ENCODE peak calls at places on chromosomes 6 and 20, in five cellular contexts. R, W, C, X and Z are unnamed samples.

GRCh38 chr6:63887011-63887751 is 251.6 kb downstream of the PHF3 start:
- DNase-seq in R (no peak), W (no peak), C (no peak), X (no peak), Z (no peak)

GRCh38 chr20:22491188-22491500 is 93.2 kb downstream of the FOXA2 start:
- DNase-seq in R (no peak), W (no peak), C (no peak), X (no peak), Z (no peak)

GRCh38 chr6:95923518-95923917 is 92.3 kb upstream of the FUT9 start:
- DNase-seq in R (peak), W (no peak), C (no peak), X (peak), Z (no peak)

GRCh38 chr20:43409041-43409913 is 48.4 kb upstream of the SRSF6 start:
- DNase-seq in R (peak), W (no peak), C (peak), X (peak), Z (no peak)

GRCh38 chr20:32517914-32518592 is 67.1 kb downstream of the NOL4L start:
- DNase-seq in R (no peak), W (no peak), C (no peak), X (no peak), Z (no peak)

GRCh38 chr6:16623733-16624132 is 137.5 kb downstream of the ATXN1 start:
- DNase-seq in R (no peak), W (no peak), C (no peak), X (no peak), Z (no peak)

GRCh38 chr20:11906626-11907480 is 10.8 kb upstream of the BTBD3 start:
- DNase-seq in R (no peak), W (no peak), C (no peak), X (no peak), Z (no peak)

GRCh38 chr20:44071526-44072111 is 115.4 kb downstream of the JPH2 start:
- DNase-seq in R (no peak), W (no peak), C (no peak), X (no peak), Z (no peak)

GRCh38 chr6:76876922-76877553 is 586.3 kb downstream of the HTR1B start:
- DNase-seq in R (peak), W (peak), C (peak), X (no peak), Z (no peak)

GRCh38 chr6:17850281-17850680 is 137.2 kb downstream of the KIF13A start:
- DNase-seq in R (no peak), W (no peak), C (no peak), X (no peak), Z (no peak)

GRCh38 chr6:93163146-93163545 is 256.2 kb downstream of the EPHA7 start:
- DNase-seq in R (no peak), W (no peak), C (no peak), X (no peak), Z (no peak)

GRCh38 chr20:36441416-36441815 is 99.9 kb upstream of the MYL9 start:
- DNase-seq in R (no peak), W (no peak), C (no peak), X (no peak), Z (no peak)

GRCh38 chr6:143058987-143059386 is 1.7 kb upstream of the AIG1 start:
- DNase-seq in R (no peak), W (no peak), C (no peak), X (no peak), Z (no peak)

GRCh38 chr6:99349620-99350141 is at the start of gene FAXC:
- DNase-seq in R (peak), W (no peak), C (peak), X (peak), Z (peak)

GRCh38 chr6:8268606-8269005 is 166.3 kb upstream of the EEF1E1 start:
- DNase-seq in R (no peak), W (no peak), C (no peak), X (no peak), Z (no peak)

GRCh38 chr6:46184114-46184513 is 13.3 kb upstream of the ENPP5 start:
- DNase-seq in R (peak), W (peak), C (peak), X (no peak), Z (no peak)

GRCh38 chr6:143396497-143397228 is 53.8 kb downstream of the ADAT2 start:
- DNase-seq in R (no peak), W (no peak), C (peak), X (no peak), Z (no peak)

GRCh38 chr20:22374066-22374465 is 210.3 kb downstream of the FOXA2 start:
- DNase-seq in R (no peak), W (no peak), C (no peak), X (no peak), Z (no peak)

GRCh38 chr6:151565940-151566339 is 72.1 kb downstream of the CCDC170 start:
- DNase-seq in R (no peak), W (no peak), C (no peak), X (no peak), Z (no peak)

GRCh38 chr6:151566557-151566956 is 72.7 kb downstream of the CCDC170 start:
- DNase-seq in R (no peak), W (no peak), C (no peak), X (no peak), Z (no peak)

GRCh38 chr6:151561238-151561637 is 67.4 kb downstream of the CCDC170 start:
- DNase-seq in R (no peak), W (no peak), C (no peak), X (no peak), Z (no peak)

DNA sequence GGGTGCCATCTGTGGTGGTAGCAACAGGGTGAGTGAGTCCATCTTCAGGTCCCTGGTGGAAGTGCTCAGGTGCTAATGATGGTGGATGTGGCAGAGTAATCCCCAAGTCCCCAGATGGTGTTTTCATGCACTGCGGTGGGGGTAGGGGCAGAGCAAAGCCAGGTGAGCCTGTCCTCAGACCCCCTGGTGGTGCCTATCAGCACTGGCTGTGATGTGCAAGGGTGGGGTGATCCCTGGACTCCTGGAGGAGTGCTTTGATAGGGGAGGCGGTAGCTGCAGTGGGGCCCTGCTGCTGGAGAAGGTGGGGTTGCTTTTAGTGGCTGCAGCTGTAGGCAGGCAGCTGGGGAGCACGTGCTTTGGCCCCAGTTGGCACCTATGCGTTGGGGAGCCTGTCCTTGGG is 70.8 kb downstream of the CCDC170 start:
- DNase-seq in R (no peak), W (no peak), C (no peak), X (no peak), Z (no peak)
- H3K27ac ChIP-seq in R (no peak), W (no peak), C (no peak), X (no peak), Z (no peak)

DNA sequence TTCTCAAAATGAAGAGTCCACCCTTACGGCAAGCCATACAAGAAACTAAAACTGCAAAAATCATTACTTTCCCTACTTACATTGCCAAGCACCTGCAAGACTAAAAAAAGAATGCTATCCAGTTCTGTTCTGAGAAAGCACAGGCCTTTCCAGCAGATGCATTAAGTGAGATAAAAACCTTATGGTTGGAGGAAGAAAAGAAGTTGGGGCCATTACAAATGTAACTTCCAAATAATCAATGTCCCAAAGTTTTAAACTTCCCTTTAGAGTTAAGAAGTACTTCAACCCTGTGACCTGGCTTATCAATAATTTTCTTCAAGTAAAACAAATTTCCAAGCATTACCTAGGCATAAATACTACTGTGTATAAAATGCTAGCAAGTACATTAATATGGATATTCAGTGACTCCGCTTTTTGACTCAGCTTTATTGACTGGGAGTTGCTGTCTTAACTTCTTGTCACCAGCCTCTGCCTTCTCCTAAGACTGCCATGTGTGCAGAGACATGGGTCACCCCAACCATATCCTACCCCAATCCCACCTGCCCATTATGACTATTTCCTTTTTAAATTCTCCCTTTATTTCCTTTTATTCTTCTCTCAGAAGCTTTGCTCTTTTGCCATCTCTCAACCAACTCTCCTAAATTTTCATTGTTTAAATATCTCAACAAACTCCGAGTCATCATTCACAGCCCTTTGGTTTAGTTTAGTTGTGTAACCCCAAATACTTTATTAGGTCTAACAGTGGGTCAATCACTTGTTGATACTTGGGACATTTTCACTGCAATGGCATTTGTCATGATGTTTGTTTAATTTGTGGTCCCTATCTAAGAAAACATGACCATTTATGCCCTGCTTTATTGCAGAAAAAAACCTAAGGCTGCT is 49.7 kb downstream of the SLC22A23 start:
- DNase-seq in R (no peak), W (no peak), C (no peak), X (no peak), Z (no peak)
- H3K27ac ChIP-seq in R (no peak), W (no peak), C (no peak), X (no peak), Z (no peak)

GRCh38 chr6:29528988-29529560 is 30.5 kb downstream of the UBD start:
- DNase-seq in R (no peak), W (no peak), C (no peak), X (no peak), Z (no peak)

GRCh38 chr6:29527564-29527963 is 32.0 kb downstream of the UBD start:
- DNase-seq in R (no peak), W (no peak), C (no peak), X (no peak), Z (no peak)

GRCh38 chr6:29528300-29528931 is 31.1 kb downstream of the UBD start:
- DNase-seq in R (no peak), W (no peak), C (no peak), X (no peak), Z (no peak)

GRCh38 chr6:29524982-29525639 is 34.4 kb downstream of the UBD start:
- DNase-seq in R (no peak), W (no peak), C (no peak), X (no peak), Z (no peak)

DNA sequence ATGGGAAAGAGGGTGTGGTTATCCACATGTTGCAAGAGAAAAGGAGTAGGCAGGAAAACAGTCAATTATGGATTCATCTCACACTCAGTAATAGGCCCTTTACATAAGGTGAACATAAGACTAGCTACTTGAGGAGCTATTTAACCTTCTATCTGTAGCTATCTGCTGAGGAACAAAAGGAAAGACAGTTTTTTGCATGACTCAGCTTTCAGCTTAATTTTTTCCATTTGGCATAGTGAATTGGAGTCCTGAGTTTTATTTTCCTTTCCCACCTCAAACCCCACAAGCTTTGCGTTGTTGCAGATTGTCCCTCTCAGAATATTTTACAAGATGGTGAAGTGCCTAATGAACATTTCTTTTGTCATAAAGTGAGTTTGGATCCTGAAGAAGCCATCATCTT is 32.4 kb downstream of the UBD start:
- DNase-seq in R (no peak), W (no peak), C (no peak), X (no peak), Z (no peak)
- H3K27ac ChIP-seq in R (no peak), W (no peak), C (no peak), X (no peak), Z (no peak)

GRCh38 chr20:19756756-19757486 is 1.1 kb upstream of the RIN2 start:
- DNase-seq in R (no peak), W (no peak), C (no peak), X (no peak), Z (no peak)

GRCh38 chr20:19757973-19758887 is at the start of gene RIN2:
- DNase-seq in R (peak), W (peak), C (peak), X (peak), Z (peak)

GRCh38 chr20:19757487-19757972 is 528 bp upstream of the RIN2 start:
- DNase-seq in R (peak), W (peak), C (peak), X (no peak), Z (peak)

GRCh38 chr20:19760371-19760721 is 2.3 kb downstream of the RIN2 start:
- DNase-seq in R (no peak), W (no peak), C (no peak), X (no peak), Z (no peak)

GRCh38 chr20:19758888-19759331 is 852 bp downstream of the RIN2 start:
- DNase-seq in R (peak), W (peak), C (peak), X (no peak), Z (peak)
- H3K27ac ChIP-seq in R (no peak), W (peak), C (peak), X (no peak), Z (peak)

GRCh38 chr20:47310729-47311128 is 45.8 kb downstream of the ZMYND8 start:
- DNase-seq in R (no peak), W (no peak), C (no peak), X (no peak), Z (no peak)
- H3K27ac ChIP-seq in R (no peak), W (no peak), C (no peak), X (no peak), Z (no peak)

DNA sequence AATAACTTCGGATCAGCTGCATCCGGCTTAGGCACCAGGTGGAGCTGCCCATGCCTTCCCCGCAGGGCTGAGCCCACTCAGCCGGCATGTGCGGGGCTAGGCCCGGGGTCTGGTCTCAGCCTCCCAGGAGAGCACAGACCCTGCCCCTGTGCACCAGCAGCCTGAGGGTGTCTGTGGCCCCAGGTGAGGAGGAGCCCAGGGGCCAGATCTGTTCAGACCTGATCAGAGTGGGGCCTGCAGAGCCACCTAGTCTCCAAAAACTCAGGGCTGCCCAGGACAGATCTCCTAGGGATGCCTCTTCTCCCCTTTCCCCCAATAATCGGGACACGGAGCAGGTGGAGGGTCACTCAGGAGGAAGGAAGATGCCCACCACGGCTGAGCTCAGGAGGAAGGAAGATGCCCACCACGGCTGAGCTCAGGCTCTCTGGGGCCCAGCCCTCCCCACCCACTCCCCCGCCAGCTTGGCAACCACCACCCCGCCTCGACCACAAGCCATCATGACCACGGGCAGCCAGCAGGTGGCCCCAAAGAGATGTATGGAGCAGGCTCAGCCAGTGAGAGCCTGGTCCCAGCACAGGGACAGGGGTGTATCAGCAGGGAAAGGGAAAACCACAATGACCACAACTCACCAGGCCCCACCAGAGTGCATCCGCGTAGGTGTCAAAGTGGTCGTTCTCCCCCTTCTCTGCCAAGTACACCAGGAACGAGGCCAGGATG is 30.5 kb downstream of the KCNQ2 start:
- DNase-seq in R (peak), W (peak), C (peak), X (peak), Z (no peak)
- H3K27ac ChIP-seq in R (no peak), W (no peak), C (no peak), X (no peak), Z (no peak)

GRCh38 chr6:21986703-21987102 is 310.1 kb downstream of the PRL start:
- DNase-seq in R (no peak), W (no peak), C (peak), X (no peak), Z (no peak)
- H3K27ac ChIP-seq in R (no peak), W (peak), C (peak), X (no peak), Z (peak)

GRCh38 chr6:28914941-28915340 is 8.8 kb downstream of the TRIM27 start:
- DNase-seq in R (no peak), W (no peak), C (peak), X (no peak), Z (no peak)
- H3K27ac ChIP-seq in R (no peak), W (no peak), C (no peak), X (no peak), Z (no peak)